ENCODE peak calls at places on chromosomes 7 and 10, in six cellular contexts. L is mammary epithelial cell, S is mucosa of descending colon, F is Panc1, C is GM12865, H is bronchial epithelial cell. X is an unnamed sample.

GRCh38 chr10:78038791-78039547 is 5.3 kb downstream of the RPS24 start:
- DNase-seq in C (no peak), H (no peak), S (no peak), L (no peak), F (no peak), X (no peak)

GRCh38 chr7:66737667-66738066 is 2.9 kb upstream of the RABGEF1 start:
- DNase-seq in L (no peak), C (peak; percentile 62), H (no peak), F (no peak), S (no peak), X (no peak)

GRCh38 chr7:42471573-42472174 is 234.7 kb upstream of the GLI3 start:
- DNase-seq in S (no peak), L (peak; percentile 64), C (no peak), H (peak; percentile 94), F (no peak), X (no peak)

GRCh38 chr10:48764486-48764885 is 79.8 kb downstream of the WDFY4 start:
- DNase-seq in C (no peak), L (no peak), F (no peak), H (no peak), S (no peak), X (no peak)

GRCh38 chr10:35781643-35782035 is 139.5 kb upstream of the FZD8 start:
- DNase-seq in S (no peak), C (peak; percentile 18), F (no peak), H (peak; percentile 29), L (no peak), X (no peak)

GRCh38 chr7:28140964-28141363 is 39.6 kb downstream of the JAZF1 start:
- DNase-seq in C (no peak), H (no peak), F (no peak), L (no peak), S (no peak), X (no peak)

GRCh38 chr7:52799817-52800216 is 235.6 kb upstream of the POM121L12 start:
- DNase-seq in S (no peak), F (no peak), H (no peak), C (no peak), L (no peak), X (no peak)

GRCh38 chr7:12328888-12329770 is 74.5 kb downstream of the VWDE start:
- DNase-seq in L (no peak), H (no peak), C (no peak), S (no peak), F (no peak), X (no peak)

GRCh38 chr10:5071411-5072198 is 22.6 kb upstream of the AKR1C3 start:
- DNase-seq in C (no peak), H (peak; percentile 87), S (no peak), L (peak; percentile 82), F (no peak), X (peak; percentile 31)

GRCh38 chr10:123464428-123465323 is 201.5 kb upstream of the GPR26 start:
- DNase-seq in C (no peak), L (no peak), S (no peak), H (no peak), F (no peak), X (no peak)

GRCh38 chr7:158327571-158328180 is 259.9 kb downstream of the PTPRN2 start:
- DNase-seq in C (no peak), H (no peak), S (no peak), L (no peak), F (no peak), X (no peak)

GRCh38 chr10:14549496-14549895 is 218.8 kb upstream of the FRMD4A start:
- DNase-seq in S (no peak), H (no peak), L (no peak), F (no peak), C (no peak), X (no peak)

GRCh38 chr10:842795-843194 is 88.7 kb downstream of the LARP4B start:
- DNase-seq in S (no peak), F (no peak), L (no peak), C (no peak), H (no peak), X (no peak)

GRCh38 chr7:47228386-47229014 is 353.4 kb downstream of the TNS3 start:
- DNase-seq in H (no peak), C (peak; percentile 19), F (no peak), L (no peak), S (peak; percentile 52), X (no peak)

GRCh38 chr10:1010703-1011102 is 15.0 kb downstream of the IDI2 start:
- DNase-seq in C (no peak), H (no peak), F (no peak), L (no peak), S (no peak), X (no peak)

GRCh38 chr10:30747633-30748032 is 118.1 kb upstream of the LYZL2 start:
- DNase-seq in S (no peak), F (no peak), L (peak; percentile 22), H (peak; percentile 22), C (peak; percentile 79), X (no peak)

GRCh38 chr7:57403601-57404342 is 46.2 kb upstream of the ZNF716 start:
- DNase-seq in S (no peak), H (no peak), L (no peak), C (no peak), F (no peak), X (no peak)

GRCh38 chr10:69703766-69704191 is 73.7 kb downstream of the FAM241B start:
- DNase-seq in S (no peak), H (peak; percentile 97), F (no peak), L (peak; percentile 98), C (no peak), X (no peak)

GRCh38 chr10:127600479-127600878 is 51.4 kb downstream of the NPS start:
- DNase-seq in F (no peak), L (no peak), C (no peak), H (no peak), S (no peak), X (no peak)

GRCh38 chr10:28177944-28178637 is 124.8 kb downstream of the MPP7 start:
- DNase-seq in H (no peak), S (no peak), C (peak; percentile 15), L (peak; percentile 14), F (no peak), X (no peak)

GRCh38 chr7:136136906-136137305 is 159.7 kb upstream of the MTPN start:
- DNase-seq in H (no peak), C (no peak), L (no peak), S (no peak), F (no peak), X (no peak)

GRCh38 chr7:149783386-149784250 is 10.2 kb upstream of the ZNF467 start:
- DNase-seq in C (no peak), L (no peak), H (no peak), S (peak; percentile 22), F (no peak), X (no peak)

GRCh38 chr7:131328387-131329175 is 905 bp downstream of the MKLN1 start:
- DNase-seq in S (no peak), F (no peak), L (peak; percentile 26), C (peak; percentile 10), H (peak; percentile 30), X (no peak)

GRCh38 chr10:80949785-80950184 is 412.1 kb downstream of the SH2D4B start:
- DNase-seq in H (no peak), L (no peak), F (no peak), C (no peak), S (no peak), X (no peak)

GRCh38 chr10:80946957-80947722 is 409.4 kb downstream of the SH2D4B start:
- DNase-seq in C (no peak), L (no peak), F (no peak), H (no peak), S (no peak), X (peak; percentile 77)

GRCh38 chr10:80946073-80946472 is 408.4 kb downstream of the SH2D4B start:
- DNase-seq in H (no peak), L (no peak), S (no peak), C (no peak), F (no peak), X (no peak)

DNA sequence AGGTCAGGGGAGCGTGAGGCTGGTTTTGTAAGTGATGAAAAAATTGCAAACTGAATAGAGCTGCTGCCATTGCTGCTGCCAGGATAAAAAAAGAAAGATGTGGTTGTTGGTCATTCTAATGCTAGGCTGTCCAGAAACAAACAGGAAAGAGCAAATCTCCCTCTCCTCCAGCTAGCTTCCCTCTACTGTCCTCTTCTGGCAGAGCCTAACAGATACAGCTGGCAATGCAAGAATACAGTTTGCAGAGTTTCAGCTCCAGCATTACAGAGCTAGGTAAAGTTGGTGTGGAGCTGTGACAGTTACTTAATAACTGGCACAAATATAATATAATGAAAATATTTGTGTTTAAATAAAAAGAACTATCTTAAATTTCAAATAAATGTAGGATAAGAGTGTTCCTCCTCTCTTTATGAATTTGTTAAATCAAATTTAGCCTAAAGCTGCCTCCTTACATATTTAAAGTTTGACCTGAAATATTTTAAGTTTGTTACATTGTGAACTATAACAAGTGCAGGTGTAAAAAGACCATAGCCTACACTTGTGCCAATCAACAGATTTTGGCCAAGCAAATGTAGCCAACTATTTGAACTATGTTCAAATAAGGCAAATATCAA is 407.7 kb downstream of the SH2D4B start:
- DNase-seq in C (peak; percentile 61), H (peak; percentile 5), L (no peak), S (no peak), F (peak; percentile 45), X (peak; percentile 23)
- TF ChIP-seq CTCF in C (peak; percentile 89), H (peak; percentile 33), L (peak; percentile 25), S (no peak), F (peak; percentile 44), X (peak; percentile 94)

GRCh38 chr10:93481213-93481930 is 762 bp downstream of the MYOF start:
- DNase-seq in L (peak; percentile 20), C (no peak), F (no peak), S (no peak), H (no peak), X (no peak)
- H3K4me3 ChIP-seq in L (peak overlapping the region; percentile 47), C (no peak overlapping the region), F (peak overlapping the region; percentile 80), S (no peak overlapping the region), H (peak overlapping the region; percentile 53), X (no peak overlapping the region)

DNA sequence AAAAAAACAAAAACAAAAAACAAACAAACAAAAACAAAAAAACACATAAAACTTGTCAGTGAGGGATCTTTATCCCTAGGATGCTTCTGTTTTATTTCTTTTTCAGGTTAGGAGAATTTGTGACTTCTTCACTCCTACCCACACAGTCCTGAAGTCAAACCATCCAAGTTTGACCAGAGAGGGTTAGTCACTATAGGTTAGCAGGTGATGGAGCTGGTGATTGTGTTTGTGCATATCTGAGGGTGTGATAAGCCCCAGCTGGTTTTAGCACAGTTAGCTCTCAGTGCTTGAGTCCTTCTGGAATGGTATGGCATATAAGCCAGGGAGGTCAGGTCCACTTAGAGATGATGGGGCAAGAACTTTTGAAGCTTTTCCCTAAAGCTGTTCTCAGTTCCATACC is 11.8 kb upstream of the IKZF1 start:
- DNase-seq in L (no peak), S (no peak), H (no peak), F (no peak), C (no peak), X (no peak)
- TF ChIP-seq CTCF in L (no peak), S (no peak), H (no peak), F (no peak), C (no peak), X (no peak)

DNA sequence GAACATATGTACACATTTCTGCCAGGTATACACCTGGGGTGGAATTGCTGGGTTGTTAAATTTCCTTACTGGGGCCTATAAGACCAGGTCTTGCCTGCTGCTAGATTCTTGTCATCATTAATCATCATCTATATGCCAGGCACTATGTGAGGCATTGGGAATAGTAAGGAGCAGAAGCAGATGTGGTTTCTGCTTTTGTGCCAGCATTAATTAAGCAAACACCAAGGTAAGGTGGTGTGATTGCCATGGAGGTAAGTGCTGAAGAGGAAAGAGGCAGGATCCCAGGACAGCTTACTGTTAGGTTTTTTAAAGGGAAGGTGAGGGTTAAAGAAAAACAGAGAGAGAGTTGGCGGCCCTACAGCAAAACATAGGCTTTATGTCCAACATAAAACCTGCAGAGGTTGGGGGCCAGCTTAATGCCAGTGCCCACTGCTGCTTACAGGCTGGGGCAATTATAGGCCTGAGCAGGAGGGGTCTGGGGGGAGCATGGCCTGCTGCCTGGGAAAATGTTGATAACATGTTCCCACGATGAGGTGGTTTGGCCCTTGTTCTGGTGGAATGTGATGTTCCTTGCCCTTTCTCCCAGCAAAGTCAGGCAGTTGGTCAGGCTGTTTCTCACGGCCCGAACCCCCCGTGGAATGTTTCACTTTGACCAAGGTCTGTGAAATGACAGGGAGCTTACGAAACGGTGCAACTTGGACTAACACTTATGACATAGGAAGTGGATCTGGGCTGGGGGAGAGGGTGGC is 93.9 kb downstream of the RBM20 start:
- DNase-seq in F (no peak), C (no peak), H (peak; percentile 11), S (no peak), L (no peak), X (no peak)
- H3K4me3 ChIP-seq in F (no peak overlapping the region), C (no peak overlapping the region), H (no peak overlapping the region), S (no peak overlapping the region), L (no peak overlapping the region), X (no peak overlapping the region)

X was measured in LNCaP clone FGC.